ENCODE peak calls at places on chromosomes 7 and 10, in ten cellular contexts. V is IMR-90; F is AG09319; D is epithelial cell of esophagus; T is cerebellar cortex; W is fibroblast of lung; X is activated effector memory CD4-positive, alpha-beta T cell treated with Interleukin-2 at 50 U/mL for 16 hours; B is activated T-helper 9 cell treated with anti-CD3 and anti-CD28 coated beads, Interleukin-2, amount 50 U/mL, for 16 hours; G is fibroblast of gingiva; Z is SW480. I is an unnamed sample.

GRCh38 chr7:105656922-105657521 is 75.7 kb upstream of the EFCAB10 start:
- DNase-seq in V (no peak), F (no peak), D (peak), T (peak), W (peak), X (peak), B (peak), G (no peak), Z (no peak), I (no peak)

GRCh38 chr7:150444674-150445365 is 5.6 kb upstream of the GIMAP8 start:
- DNase-seq in V (no peak), F (no peak), D (no peak), T (no peak), W (no peak), X (no peak), B (no peak), G (no peak), Z (no peak), I (no peak)

GRCh38 chr7:4838626-4839334 is 23.1 kb downstream of the PAPOLB start:
- DNase-seq in V (no peak), F (no peak), D (no peak), T (no peak), W (no peak), X (no peak), B (no peak), G (no peak), Z (no peak), I (no peak)

GRCh38 chr10:124744688-124745055 is 494 bp upstream of the FAM53B start:
- DNase-seq in V (peak), F (no peak), D (peak), T (peak), W (peak), X (no peak), B (no peak), G (peak), Z (peak), I (no peak)

GRCh38 chr7:47520408-47520807 is 61.5 kb downstream of the TNS3 start:
- DNase-seq in V (peak), F (peak), D (no peak), T (no peak), W (peak), X (no peak), B (no peak), G (peak), Z (no peak), I (no peak)

GRCh38 chr7:6423942-6424701 is 23.6 kb downstream of the DAGLB start:
- DNase-seq in V (no peak), F (no peak), D (peak), T (no peak), W (no peak), X (no peak), B (no peak), G (no peak), Z (no peak), I (no peak)

GRCh38 chr10:125217986-125218675 is 57.8 kb upstream of the CTBP2 start:
- DNase-seq in V (peak), F (no peak), D (peak), T (peak), W (no peak), X (no peak), B (no peak), G (no peak), Z (peak), I (no peak)

GRCh38 chr7:4684826-4685225 is 2.7 kb downstream of the FOXK1 start:
- DNase-seq in V (no peak), F (no peak), D (no peak), T (peak), W (no peak), X (no peak), B (no peak), G (no peak), Z (no peak), I (no peak)

GRCh38 chr10:5064656-5065055 is 29.6 kb upstream of the AKR1C3 start:
- DNase-seq in V (peak), F (no peak), D (no peak), T (no peak), W (no peak), X (no peak), B (no peak), G (peak), Z (no peak), I (no peak)

I was measured in NCI-H1048.